ENCODE peak calls at places on chromosomes 7 and 10, in six cellular contexts. P, I, O, Z, S and B are unnamed samples.
A peak's percentile ranks its signal among the peaks of the same experiment; 100 is the strongest.

GRCh38 chr10:2933924-2934323 is 133.4 kb upstream of the PFKP start:
- DNase-seq in Z (no peak), S (no peak), I (peak; percentile 28), P (no peak), O (no peak), B (no peak)

GRCh38 chr7:44289341-44290249 is 35.8 kb downstream of the CAMK2B start:
- DNase-seq in O (no peak), S (no peak), P (no peak), I (no peak), Z (no peak), B (no peak)

GRCh38 chr7:128031901-128032604 is 816 bp upstream of the LRRC4 start:
- DNase-seq in S (peak; percentile 63), Z (peak; percentile 61), O (peak; percentile 67), P (peak; percentile 22), I (peak; percentile 80), B (peak; percentile 91)

GRCh38 chr7:41133700-41134099 is 569.2 kb downstream of the INHBA start:
- DNase-seq in I (no peak), Z (no peak), O (no peak), P (no peak), S (no peak), B (no peak)

GRCh38 chr7:25946181-25946580 is 205.8 kb upstream of the NFE2L3 start:
- DNase-seq in P (no peak), O (no peak), Z (no peak), S (no peak), I (no peak), B (no peak)

GRCh38 chr10:128095023-128095752 is 31.0 kb downstream of the MKI67 start:
- DNase-seq in Z (no peak), O (no peak), P (peak; percentile 45), I (peak; percentile 20), S (no peak), B (peak; percentile 44)

GRCh38 chr7:44280636-44280992 is 44.8 kb downstream of the CAMK2B start:
- DNase-seq in P (no peak), S (no peak), I (no peak), O (no peak), Z (peak; percentile 22), B (no peak)

GRCh38 chr10:86960003-86960862 is 1.8 kb downstream of the SNCG start:
- DNase-seq in Z (no peak), I (peak; percentile 89), O (peak; percentile 45), S (no peak), P (no peak), B (peak; percentile 94)

GRCh38 chr7:1359051-1359400 is 100.2 kb downstream of the MICALL2 start:
- DNase-seq in O (no peak), P (no peak), Z (no peak), I (no peak), S (no peak), B (no peak)

GRCh38 chr10:73997479-73997805 is 474 bp upstream of the VCL start:
- DNase-seq in Z (no peak), S (no peak), I (no peak), O (no peak), P (peak; percentile 80), B (no peak)

GRCh38 chr10:128125416-128125943 is 743 bp downstream of the MKI67 start:
- DNase-seq in Z (no peak), O (no peak), S (no peak), I (no peak), P (no peak), B (peak; percentile 25)